ENCODE peak calls at places on chromosome 21, in eight cellular contexts. A, E, J, B, D, L, W and O are unnamed samples.

GRCh38 chr21:35323947-35324346 is 274.8 kb upstream of the RUNX1 start:
- DNase-seq in A (no peak), E (no peak), J (no peak), B (peak; percentile 2), D (no peak), L (no peak), W (no peak), O (no peak)

GRCh38 chr21:28066051-28066450 is 926.6 kb downstream of the LTN1 start:
- DNase-seq in A (no peak), E (no peak), J (no peak), B (no peak), D (no peak), L (no peak), W (no peak), O (no peak)

GRCh38 chr21:39774252-39774651 is 29.3 kb downstream of the IGSF5 start:
- DNase-seq in A (no peak), E (no peak), J (no peak), B (no peak), D (no peak), L (no peak), W (no peak), O (no peak)

GRCh38 chr21:37176716-37177115 is 90.4 kb downstream of the VPS26C start:
- DNase-seq in A (no peak), E (no peak), J (no peak), B (peak; percentile 73), D (no peak), L (no peak), W (no peak), O (no peak)

GRCh38 chr21:26965567-26966359 is 1.1 kb downstream of the ADAMTS5 start:
- DNase-seq in A (no peak), E (no peak), J (no peak), B (peak; percentile 83), D (no peak), L (no peak), W (peak; percentile 66), O (peak; percentile 58)

GRCh38 chr21:21612446-21612845 is 614.2 kb downstream of the NCAM2 start:
- DNase-seq in A (no peak), E (no peak), J (no peak), B (no peak), D (no peak), L (no peak), W (no peak), O (no peak)

GRCh38 chr21:46667735-46668380 is 32.4 kb downstream of the PRMT2 start:
- DNase-seq in A (no peak), E (no peak), J (no peak), B (no peak), D (no peak), L (no peak), W (no peak), O (no peak)

GRCh38 chr21:37207441-37208009 is 59.6 kb downstream of the VPS26C start:
- DNase-seq in A (no peak), E (no peak), J (peak; percentile 60), B (peak; percentile 82), D (no peak), L (no peak), W (peak; percentile 73), O (peak; percentile 42)

GRCh38 chr21:34602061-34602460 is 12.9 kb downstream of the RCAN1 start:
- DNase-seq in A (no peak), E (no peak), J (no peak), B (no peak), D (no peak), L (no peak), W (no peak), O (no peak)

GRCh38 chr21:17613242-17613676 is 558 bp upstream of the BTG3 start:
- DNase-seq in A (no peak), E (peak; percentile 80), J (peak; percentile 55), B (peak; percentile 77), D (no peak), L (no peak), W (no peak), O (peak; percentile 16)

GRCh38 chr21:40404319-40404906 is 442.5 kb downstream of the DSCAM start:
- DNase-seq in A (no peak), E (peak; percentile 31), J (peak; percentile 1), B (peak; percentile 28), D (no peak), L (no peak), W (no peak), O (peak; percentile 7)

GRCh38 chr21:31351438-31351837 is 7.4 kb upstream of the TIAM1 start:
- DNase-seq in A (no peak), E (no peak), J (no peak), B (no peak), D (no peak), L (no peak), W (no peak), O (no peak)

GRCh38 chr21:16535100-16535418 is 805.3 kb downstream of the USP25 start:
- DNase-seq in A (no peak), E (peak; percentile 61), J (peak; percentile 95), B (peak; percentile 95), D (no peak), L (no peak), W (no peak), O (peak; percentile 88)

GRCh38 chr21:29626787-29627470 is 312.9 kb downstream of the GRIK1 start:
- DNase-seq in A (no peak), E (no peak), J (no peak), B (no peak), D (no peak), L (no peak), W (no peak), O (no peak)

GRCh38 chr21:37237764-37238163 is 29.4 kb downstream of the VPS26C start:
- DNase-seq in A (no peak), E (no peak), J (no peak), B (no peak), D (no peak), L (no peak), W (no peak), O (no peak)

GRCh38 chr21:33075596-33076195 is 5.8 kb downstream of the OLIG1 start:
- DNase-seq in A (no peak), E (no peak), J (no peak), B (no peak), D (no peak), L (no peak), W (no peak), O (no peak)

GRCh38 chr21:42427809-42428419 is 24.2 kb downstream of the UBASH3A start:
- DNase-seq in A (no peak), E (no peak), J (no peak), B (no peak), D (no peak), L (no peak), W (peak; percentile 32), O (no peak)
- H3K4me1 ChIP-seq in A (peaks cover 47% of the 10 kb centered on the region), E (no peaks in the 10 kb centered on the region), J (peaks cover 9% of the 10 kb centered on the region), B (no peaks in the 10 kb centered on the region), D (peaks cover 56% of the 10 kb centered on the region), L (peaks cover 17% of the 10 kb centered on the region), W (peaks cover 34% of the 10 kb centered on the region), O (no peaks in the 10 kb centered on the region)

DNA sequence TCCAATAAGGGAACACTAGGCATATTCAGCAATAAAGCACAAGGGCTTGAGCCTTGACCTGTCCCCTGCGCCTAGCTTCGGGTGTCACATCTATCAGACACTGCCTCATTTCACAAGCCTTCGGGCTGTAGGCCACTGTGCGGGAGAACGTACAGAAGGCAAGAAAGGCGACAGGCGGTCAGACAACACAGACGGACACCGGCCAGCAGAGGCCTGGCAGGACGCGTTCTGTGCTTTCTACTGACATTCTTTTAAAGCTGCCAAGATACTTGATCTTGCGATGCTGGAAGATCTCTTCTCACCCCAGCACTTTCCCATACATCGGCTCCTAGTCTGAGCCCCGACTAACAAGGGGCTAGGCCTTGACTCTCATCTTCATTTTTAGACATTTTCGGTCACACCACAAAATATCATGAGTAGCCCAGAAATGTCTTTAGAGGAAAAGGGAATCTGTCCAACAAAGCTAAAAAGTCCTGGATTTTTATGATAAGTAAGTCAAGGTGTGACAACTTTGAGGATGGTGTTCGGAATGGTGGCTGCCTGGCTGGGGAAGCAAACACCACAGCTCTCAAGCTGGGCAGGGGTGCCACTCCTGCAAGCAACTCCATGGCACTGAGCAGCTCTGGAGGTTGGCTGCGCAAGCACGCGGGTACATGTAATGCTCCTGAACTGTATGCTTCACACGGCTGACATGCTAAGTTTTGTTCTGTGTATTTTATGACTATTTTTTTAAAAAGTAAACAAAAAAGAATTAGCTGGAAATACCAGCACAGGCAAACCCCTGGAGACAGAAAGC is 18.7 kb downstream of the RIPK4 start:
- DNase-seq in A (no peak), E (no peak), J (no peak), B (no peak), D (no peak), L (no peak), W (peak; percentile 47), O (no peak)
- H3K4me1 ChIP-seq in A (no peaks in the 10 kb centered on the region), E (peaks cover 4% of the 10 kb centered on the region), J (no peaks in the 10 kb centered on the region), B (peaks cover 29% of the 10 kb centered on the region), D (no peaks in the 10 kb centered on the region), L (peaks cover 10% of the 10 kb centered on the region), W (no peaks in the 10 kb centered on the region), O (peaks cover 20% of the 10 kb centered on the region)

DNA sequence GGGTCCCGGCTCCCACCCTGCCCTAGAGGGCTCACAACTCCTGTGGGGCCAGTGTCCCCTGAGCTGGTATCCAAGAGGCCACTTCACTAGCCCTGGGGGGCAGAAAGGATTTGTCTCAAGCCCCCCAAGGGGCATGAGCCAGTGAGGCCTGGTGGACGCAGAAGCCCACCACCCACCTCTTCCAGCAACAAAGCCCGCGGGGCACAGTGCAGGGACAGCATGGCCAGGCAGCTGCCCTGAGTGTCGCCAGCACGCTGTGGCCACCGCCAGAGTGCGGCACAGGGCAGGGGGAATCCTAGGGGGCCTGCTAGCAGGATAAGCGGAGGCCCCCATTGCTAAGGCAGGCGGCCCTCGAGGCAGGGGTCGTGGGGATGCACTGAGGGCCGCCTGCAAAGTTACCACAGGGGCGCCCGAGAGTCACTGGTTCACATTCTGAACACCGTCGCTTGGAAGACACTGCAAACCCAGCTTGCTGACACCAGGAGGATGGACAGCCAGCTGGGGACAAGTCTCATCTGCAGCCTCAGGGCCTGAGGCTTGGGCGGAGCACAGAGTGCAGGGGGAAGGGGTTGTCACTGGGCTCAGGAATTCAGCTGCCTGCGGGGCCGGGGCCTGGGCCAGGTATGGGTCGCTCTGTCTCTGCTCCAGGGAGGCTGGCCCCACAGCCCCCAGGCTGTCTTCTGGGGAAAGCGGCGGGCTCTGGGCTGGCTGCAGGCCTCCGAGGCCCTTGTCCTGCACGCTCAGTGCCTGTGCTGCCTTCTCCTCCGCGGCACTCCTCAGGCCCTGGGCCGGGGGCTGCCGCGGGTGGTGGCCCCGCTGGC is 26.8 kb downstream of the SLC19A1 start:
- DNase-seq in A (no peak), E (no peak), J (no peak), B (no peak), D (no peak), L (no peak), W (peak; percentile 77), O (no peak)
- H3K4me1 ChIP-seq in A (no peaks in the 10 kb centered on the region), E (peaks cover 10% of the 10 kb centered on the region), J (no peaks in the 10 kb centered on the region), B (no peaks in the 10 kb centered on the region), D (no peaks in the 10 kb centered on the region), L (peaks cover 42% of the 10 kb centered on the region), W (no peaks in the 10 kb centered on the region), O (peaks cover 30% of the 10 kb centered on the region)

DNA sequence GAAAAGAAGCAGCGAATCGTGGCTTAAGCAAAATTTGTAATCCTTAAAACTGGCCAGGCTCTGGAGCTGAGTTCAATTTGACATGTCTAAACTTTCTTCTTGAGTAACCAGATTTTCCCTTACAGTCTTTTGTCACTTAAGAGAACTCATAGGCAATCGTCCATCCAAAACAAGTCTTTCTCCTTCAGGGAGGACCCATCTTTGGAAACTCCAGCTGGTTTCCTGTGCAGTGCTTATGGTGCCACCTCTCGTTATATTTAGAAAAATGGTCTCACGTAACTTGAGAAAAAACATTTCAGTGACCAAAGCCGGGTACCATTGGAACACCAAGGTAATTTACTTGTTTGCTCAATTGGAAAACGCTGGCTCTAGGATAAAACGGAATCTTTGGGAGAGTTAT is 1.9 kb upstream of the PTTG1IP start:
- DNase-seq in A (no peak), E (no peak), J (peak; percentile 31), B (no peak), D (peak; percentile 52), L (no peak), W (no peak), O (no peak)
- H3K4me1 ChIP-seq in A (peaks cover 34% of the 10 kb centered on the region), E (peaks cover 12% of the 10 kb centered on the region), J (peaks cover 54% of the 10 kb centered on the region), B (peaks cover 38% of the 10 kb centered on the region), D (peaks cover 43% of the 10 kb centered on the region), L (peaks cover 40% of the 10 kb centered on the region), W (peaks cover 67% of the 10 kb centered on the region), O (peaks cover 39% of the 10 kb centered on the region)

GRCh38 chr21:44960141-44961092 is 20.6 kb downstream of the SLX9 start:
- DNase-seq in A (no peak), E (no peak), J (no peak), B (no peak), D (no peak), L (no peak), W (peak; percentile 58), O (no peak)
- H3K4me1 ChIP-seq in A (peaks cover 10% of the 10 kb centered on the region), E (peaks cover 7% of the 10 kb centered on the region), J (peaks cover 23% of the 10 kb centered on the region), B (peaks cover 4% of the 10 kb centered on the region), D (peaks cover 14% of the 10 kb centered on the region), L (peaks cover 21% of the 10 kb centered on the region), W (peaks cover 18% of the 10 kb centered on the region), O (no peaks in the 10 kb centered on the region)